ENCODE peak calls at places on chromosome 2, in four cellular contexts. B is ovary, Y is esophagus muscularis mucosa, N is neural progenitor cell. F is an unnamed sample.
A peak's percentile ranks its signal among the peaks of the same experiment; 100 is the strongest.

GRCh38 chr2:20641123-20641985 is 9.5 kb downstream of the HS1BP3 start:
- DNase-seq in N (no peak), B (peak; percentile 43), Y (no peak), F (no peak)

GRCh38 chr2:566379-567313 is 110.6 kb downstream of the TMEM18 start:
- DNase-seq in N (no peak), Y (no peak), B (no peak), F (no peak)

GRCh38 chr2:47602996-47603395 is 179.9 kb upstream of the MSH6 start:
- DNase-seq in N (no peak), Y (no peak), B (no peak), F (no peak)

GRCh38 chr2:13533524-13533922 is 816.8 kb downstream of the TRIB2 start:
- DNase-seq in B (no peak), Y (no peak), N (no peak), F (no peak)

GRCh38 chr2:7752291-7752690 is 835.1 kb downstream of the RNF144A start:
- DNase-seq in N (no peak), Y (no peak), B (no peak), F (peak; percentile 65)

GRCh38 chr2:86249843-86250402 is 50.7 kb downstream of the MRPL35 start:
- DNase-seq in B (no peak), N (no peak), Y (no peak), F (no peak)

GRCh38 chr2:135904590-135904989 is 28.3 kb upstream of the MCM6 start:
- DNase-seq in B (no peak), Y (no peak), N (no peak), F (no peak)

GRCh38 chr2:134558208-134558890 is 160.5 kb downstream of the TMEM163 start:
- DNase-seq in N (no peak), Y (no peak), B (no peak), F (no peak)

GRCh38 chr2:199456383-199457146 is 1.2 kb downstream of the SATB2 start:
- DNase-seq in Y (no peak), N (peak; percentile 28), B (no peak), F (no peak)

GRCh38 chr2:111155610-111156009 is 34.9 kb downstream of the BCL2L11 start:
- DNase-seq in N (no peak), B (no peak), Y (no peak), F (no peak)

GRCh38 chr2:235560345-235560744 is 66.5 kb downstream of the AGAP1 start:
- DNase-seq in N (no peak), B (no peak), Y (no peak), F (peak; percentile 22)

GRCh38 chr2:212109792-212110680 is 428.6 kb downstream of the ERBB4 start:
- DNase-seq in B (no peak), N (no peak), Y (no peak), F (no peak)

GRCh38 chr2:38554973-38555595 is 47.6 kb downstream of the HNRNPLL start:
- DNase-seq in N (no peak), B (no peak), Y (no peak), F (no peak)

GRCh38 chr2:59734743-59735142 is 818.7 kb downstream of the BCL11A start:
- DNase-seq in Y (no peak), N (no peak), B (no peak), F (peak; percentile 14)

GRCh38 chr2:130808482-130809268 is 28.0 kb upstream of the ARHGEF4 start:
- DNase-seq in B (no peak), Y (no peak), N (no peak), F (no peak)

GRCh38 chr2:26169681-26170414 is 3.0 kb upstream of the GAREM2 start:
- DNase-seq in B (no peak), N (no peak), Y (no peak), F (no peak)

GRCh38 chr2:196336206-196336605 is 164.8 kb upstream of the STK17B start:
- DNase-seq in B (no peak), Y (peak; percentile 50), N (no peak), F (no peak)

GRCh38 chr2:160666019-160666676 is 172.5 kb upstream of the RBMS1 start:
- DNase-seq in N (no peak), B (no peak), Y (no peak), F (no peak)

GRCh38 chr2:224222320-224222719 is 179.6 kb downstream of the FAM124B start:
- DNase-seq in N (no peak), Y (no peak), B (no peak), F (no peak)

GRCh38 chr2:38443021-38443541 is 66.0 kb upstream of the ATL2 start:
- DNase-seq in N (peak; percentile 34), B (peak; percentile 60), Y (no peak), F (peak; percentile 63)

GRCh38 chr2:38613126-38613848 is 10.6 kb upstream of the HNRNPLL start:
- DNase-seq in N (no peak), B (no peak), Y (no peak), F (peak; percentile 34)

GRCh38 chr2:218427741-218428140 is 8.8 kb downstream of the VIL1 start:
- DNase-seq in N (no peak), B (peak; percentile 24), Y (no peak), F (no peak)

GRCh38 chr2:179861777-179862117 is 335 bp upstream of the ZNF385B start:
- DNase-seq in Y (no peak), B (no peak), N (peak; percentile 61), F (no peak)

GRCh38 chr2:238784671-238785527 is 63.0 kb upstream of the TWIST2 start:
- DNase-seq in N (peak; percentile 82), Y (no peak), B (peak; percentile 85), F (peak; percentile 37)

GRCh38 chr2:124264496-124265160 is 239.5 kb downstream of the CNTNAP5 start:
- DNase-seq in N (no peak), B (no peak), Y (no peak), F (no peak)

GRCh38 chr2:191869178-191869577 is 22.3 kb upstream of the CAVIN2 start:
- DNase-seq in B (no peak), Y (no peak), N (peak; percentile 86), F (peak; percentile 80)

GRCh38 chr2:134295441-134295840 is 41.6 kb downstream of the MGAT5 start:
- DNase-seq in B (no peak), N (no peak), Y (no peak), F (no peak)

GRCh38 chr2:177295479-177295878 is 31.0 kb upstream of the NFE2L2 start:
- DNase-seq in N (no peak), B (no peak), Y (no peak), F (no peak)

GRCh38 chr2:71460595-71461303 is 7.4 kb downstream of the DYSF start:
- DNase-seq in B (no peak), N (peak; percentile 28), Y (peak; percentile 81), F (peak; percentile 54)

GRCh38 chr2:171230176-171230575 is 69.5 kb upstream of the TLK1 start:
- DNase-seq in B (no peak), N (no peak), Y (no peak), F (no peak)

GRCh38 chr2:6676245-6676644 is 189.5 kb downstream of the CMPK2 start:
- DNase-seq in B (no peak), N (no peak), Y (no peak), F (no peak)

GRCh38 chr2:186780701-186781316 is 68.2 kb downstream of the ZSWIM2 start:
- DNase-seq in Y (no peak), B (no peak), N (peak; percentile 70), F (peak; percentile 45)

GRCh38 chr2:181774601-181775179 is 94.4 kb upstream of the NEUROD1 start:
- DNase-seq in B (no peak), Y (no peak), N (no peak), F (no peak)

GRCh38 chr2:55027226-55027625 is 23.0 kb downstream of the RTN4 start:
- DNase-seq in N (no peak), B (no peak), Y (no peak), F (no peak)

GRCh38 chr2:79833235-79833878 is 320.5 kb downstream of the CTNNA2 start:
- DNase-seq in N (peak; percentile 40), Y (no peak), B (no peak), F (no peak)

GRCh38 chr2:102070058-102070642 is 72.4 kb upstream of the IL1R1 start:
- DNase-seq in N (no peak), Y (no peak), B (peak; percentile 82), F (no peak)

GRCh38 chr2:112584891-112585250 is 462 bp downstream of the CHCHD5 start:
- DNase-seq in Y (no peak), B (no peak), N (no peak), F (no peak)

GRCh38 chr2:112585400-112585799 is 991 bp downstream of the CHCHD5 start:
- DNase-seq in B (no peak), N (no peak), Y (no peak), F (no peak)

GRCh38 chr2:112585873-112586477 is 1.6 kb downstream of the CHCHD5 start:
- DNase-seq in B (no peak), Y (no peak), N (no peak), F (no peak)

GRCh38 chr2:112583497-112584133 is 794 bp upstream of the CHCHD5 start:
- DNase-seq in Y (no peak), B (no peak), N (peak; percentile 11), F (no peak)

GRCh38 chr2:112584134-112584890 is at the start of gene CHCHD5:
- DNase-seq in N (peak; percentile 95), B (peak; percentile 96), Y (peak; percentile 98), F (peak; percentile 96)
- TF ChIP-seq CTCF in N (peak; percentile 47), B (peak; percentile 47), Y (peak; percentile 25), F (peak; percentile 0)

GRCh38 chr2:9799729-9800632 is 43.3 kb upstream of the TAF1B start:
- DNase-seq in N (peak; percentile 90), B (peak; percentile 90), Y (peak; percentile 97), F (peak; percentile 95)
- H3K4me3 ChIP-seq in N (no peak overlapping the region), B (no peak overlapping the region), Y (no peak overlapping the region), F (no peak overlapping the region)

GRCh38 chr2:118822015-118822414 is 25.4 kb downstream of the EN1 start:
- DNase-seq in B (no peak), N (no peak), Y (no peak), F (no peak)
- H3K27me3 ChIP-seq in B (no peaks in the 10 kb centered on the region), N (peaks cover 88% of the 10 kb centered on the region), Y (peaks cover 90% of the 10 kb centered on the region), F (peaks cover 94% of the 10 kb centered on the region)

GRCh38 chr2:140027320-140027719 is 1247.1 kb upstream of the NXPH2 start:
- DNase-seq in B (no peak), N (peak; percentile 16), Y (no peak), F (peak; percentile 10)
- TF ChIP-seq CTCF in B (no peak), N (peak; percentile 28), Y (no peak), F (no peak)

GRCh38 chr2:237673130-237673921 is 45.9 kb downstream of the LRRFIP1 start:
- DNase-seq in Y (no peak), B (no peak), N (peak; percentile 84), F (peak; percentile 31)

GRCh38 chr2:237671466-237672173 is 44.2 kb downstream of the LRRFIP1 start:
- DNase-seq in N (no peak), Y (no peak), B (no peak), F (no peak)

GRCh38 chr2:237675326-237675725 is 47.9 kb downstream of the LRRFIP1 start:
- DNase-seq in Y (no peak), N (no peak), B (no peak), F (no peak)

GRCh38 chr2:237672731-237673129 is 45.3 kb downstream of the LRRFIP1 start:
- DNase-seq in N (no peak), B (no peak), Y (no peak), F (no peak)

GRCh38 chr2:237674731-237675276 is 47.4 kb downstream of the LRRFIP1 start:
- DNase-seq in B (peak; percentile 81), N (peak; percentile 54), Y (no peak), F (no peak)
- H3K4me3 ChIP-seq in B (no peak overlapping the region), N (no peak overlapping the region), Y (peak overlapping the region; percentile 36), F (no peak overlapping the region)

DNA sequence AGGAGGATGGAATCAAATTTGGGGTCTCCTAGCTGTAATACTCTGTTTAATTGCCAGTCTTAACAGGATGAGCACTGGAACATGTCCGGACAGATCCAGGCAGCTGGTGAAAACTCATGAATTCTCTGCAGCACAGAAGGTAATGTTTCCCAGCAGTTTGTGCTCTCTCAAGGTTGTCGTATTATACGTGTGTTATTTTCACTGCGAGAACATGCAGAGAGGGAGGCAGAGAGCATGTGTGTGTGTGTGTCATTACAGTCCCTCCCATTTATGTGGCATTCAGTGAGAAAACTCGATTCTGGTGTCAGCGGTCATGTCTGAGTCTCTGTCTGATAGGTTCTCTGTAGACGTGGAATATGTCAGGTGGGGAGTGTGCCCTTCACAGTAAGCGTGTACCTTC is 150.2 kb upstream of the POU3F3 start:
- DNase-seq in N (no peak), B (no peak), Y (no peak), F (no peak)
- H3K27me3 ChIP-seq in N (no peaks in the 10 kb centered on the region), B (no peaks in the 10 kb centered on the region), Y (peaks cover 4% of the 10 kb centered on the region), F (peaks cover 95% of the 10 kb centered on the region)

F was measured in WERI-Rb-1.